ENCODE peak calls at places on chromosomes 11 and 22, in four cellular contexts. D, Z, W and A are unnamed samples.

GRCh38 chr22:27785818-27786217 is 15.7 kb downstream of the MN1 start:
- DNase-seq in D (no peak), Z (no peak), W (no peak), A (no peak)

GRCh38 chr11:64072403-64072802 is 36.7 kb downstream of the FLRT1 start:
- DNase-seq in D (no peak), W (no peak), Z (no peak), A (no peak)

GRCh38 chr22:36923458-36923784 is 10.0 kb downstream of the CSF2RB start:
- DNase-seq in W (no peak), D (no peak), Z (no peak), A (no peak)

GRCh38 chr11:2954263-2954662 is 25.0 kb upstream of the PHLDA2 start:
- DNase-seq in W (no peak), D (no peak), Z (no peak), A (no peak)

GRCh38 chr22:50261615-50262459 is at the start of gene MAPK12:
- DNase-seq in W (no peak), Z (no peak), D (no peak), A (no peak)

GRCh38 chr22:42932857-42933782 is 76.0 kb upstream of the ARFGAP3 start:
- DNase-seq in W (no peak), Z (no peak), D (no peak), A (no peak)

GRCh38 chr11:72569966-72570892 is 104.0 kb downstream of the PDE2A start:
- DNase-seq in W (no peak), D (no peak), Z (no peak), A (no peak)

GRCh38 chr22:49328630-49329405 is 498.9 kb downstream of the BRD1 start:
- DNase-seq in D (no peak), W (no peak), Z (no peak), A (peak)

GRCh38 chr22:45450101-45450785 is 36.8 kb downstream of the RIBC2 start:
- DNase-seq in W (no peak), D (no peak), Z (no peak), A (no peak)

GRCh38 chr11:117562111-117562510 is 234.5 kb downstream of the CEP164 start:
- DNase-seq in W (no peak), Z (no peak), D (no peak), A (no peak)

GRCh38 chr22:34841911-34842310 is 224.0 kb upstream of the ISX start:
- DNase-seq in W (no peak), Z (no peak), D (no peak), A (no peak)

GRCh38 chr11:129855086-129855485 is 39.4 kb downstream of the TMEM45B start:
- DNase-seq in Z (no peak), D (no peak), W (no peak), A (no peak)

GRCh38 chr22:41576877-41577276 is 12.8 kb downstream of the PMM1 start:
- DNase-seq in W (peak), Z (peak), D (peak), A (no peak)

GRCh38 chr11:94130589-94131362 is 2.1 kb downstream of the PANX1 start:
- DNase-seq in W (no peak), Z (no peak), D (no peak), A (peak)

DNA sequence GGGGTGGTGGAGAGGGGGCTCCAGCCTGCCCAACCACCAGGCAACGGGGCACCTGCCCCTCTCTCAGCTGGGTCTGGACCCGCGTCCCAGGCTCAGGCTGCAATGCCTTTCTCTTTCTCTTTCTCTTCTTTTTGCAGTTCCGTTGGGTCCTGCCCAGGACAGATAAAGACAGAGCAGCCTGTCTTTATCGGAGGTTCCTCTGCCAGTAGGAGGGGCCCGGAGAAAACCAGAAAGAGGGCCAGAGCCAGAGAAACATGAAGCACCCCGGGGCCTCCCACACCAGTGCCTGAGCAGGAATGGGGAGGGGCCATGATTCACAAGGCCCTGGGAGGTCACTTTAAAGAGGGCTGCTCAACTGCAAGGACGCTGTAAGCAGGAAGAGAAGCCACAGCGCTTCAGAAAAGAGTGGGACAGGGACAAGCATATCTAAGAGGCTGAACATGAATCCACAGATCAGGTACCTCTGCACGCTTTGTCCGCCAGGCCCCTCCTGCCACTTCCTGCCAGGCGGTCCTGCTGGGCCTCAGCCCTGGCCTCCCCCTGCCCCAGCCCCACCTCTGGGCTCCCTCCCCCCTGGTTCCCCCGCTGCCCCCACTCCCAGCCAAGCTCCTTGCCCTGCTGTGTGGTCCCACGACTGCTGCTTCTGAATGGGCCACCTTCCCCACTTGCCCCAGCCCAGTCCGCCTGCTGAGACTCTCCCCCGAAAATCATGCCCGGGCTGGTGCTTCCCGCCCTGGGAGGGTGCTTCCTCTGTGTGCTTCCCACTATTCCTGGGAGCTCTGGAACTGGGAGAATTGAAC is at the start of gene APOBEC3C:
- DNase-seq in Z (peak), D (peak), W (peak), A (peak)
- TF ChIP-seq POLR2A in Z (peak), D (peak), W (peak), A (no peak)

GRCh38 chr11:5592615-5593014 is 3.8 kb upstream of the TRIM6 start:
- DNase-seq in Z (no peak), D (no peak), W (no peak), A (no peak)

GRCh38 chr11:5597953-5598352 is 1.5 kb downstream of the TRIM6 start:
- DNase-seq in Z (no peak), D (no peak), W (no peak), A (no peak)

GRCh38 chr11:5600374-5600851 is 4.0 kb downstream of the TRIM6 start:
- DNase-seq in Z (peak), D (peak), W (peak), A (no peak)

GRCh38 chr11:5593146-5593545 is 3.3 kb upstream of the TRIM6 start:
- DNase-seq in W (no peak), D (no peak), Z (no peak), A (no peak)

GRCh38 chr11:5596611-5597201 is at the start of gene TRIM6:
- DNase-seq in W (no peak), D (peak), Z (peak), A (no peak)
- H3K27ac ChIP-seq in W (peak), D (peak), Z (no peak), A (peak)

GRCh38 chr11:315516-315994 is 1.7 kb downstream of the IFITM1 start:
- DNase-seq in W (no peak), Z (no peak), D (no peak), A (no peak)

GRCh38 chr11:313304-313786 is 495 bp upstream of the IFITM1 start:
- DNase-seq in Z (no peak), W (no peak), D (no peak), A (no peak)

GRCh38 chr11:315051-315481 is 1.2 kb downstream of the IFITM1 start:
- DNase-seq in D (no peak), Z (no peak), W (no peak), A (no peak)

GRCh38 chr11:312092-312816 is 1.6 kb upstream of the IFITM1 start:
- DNase-seq in D (no peak), W (no peak), Z (no peak), A (no peak)

DNA sequence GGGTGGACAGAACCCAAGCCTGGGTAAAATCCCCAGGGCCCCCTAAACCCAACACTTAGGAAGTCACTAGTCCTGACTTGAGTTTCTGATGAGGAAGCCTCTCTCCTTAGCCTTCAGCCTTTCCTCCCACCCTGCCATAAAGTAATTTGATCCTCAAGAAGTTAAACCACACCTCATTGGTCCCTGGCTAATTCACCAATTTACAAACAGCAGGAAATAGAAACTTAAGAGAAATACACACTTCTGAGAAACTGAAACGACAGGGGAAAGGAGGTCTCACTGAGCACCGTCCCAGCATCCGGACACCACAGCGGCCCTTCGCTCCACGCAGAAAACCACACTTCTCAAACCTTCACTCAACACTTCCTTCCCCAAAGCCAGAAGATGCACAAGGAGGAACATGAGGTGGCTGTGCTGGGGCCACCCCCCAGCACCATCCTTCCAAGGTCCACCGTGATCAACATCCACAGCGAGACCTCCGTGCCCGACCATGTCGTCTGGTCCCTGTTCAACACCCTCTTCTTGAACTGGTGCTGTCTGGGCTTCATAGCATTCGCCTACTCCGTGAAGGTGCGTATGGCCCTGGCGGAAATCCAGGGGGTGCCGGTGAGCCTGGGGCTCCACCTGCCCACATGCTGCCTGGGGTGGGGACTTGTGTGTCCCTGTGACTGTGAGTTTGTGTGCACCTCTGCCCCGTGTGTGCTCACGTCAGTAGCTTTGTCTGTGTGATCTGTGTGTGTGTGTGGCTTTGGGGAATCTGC is at the start of gene IFITM1:
- DNase-seq in W (no peak), D (no peak), Z (no peak), A (no peak)
- TF ChIP-seq POLR2A in W (no peak), D (no peak), Z (peak), A (peak)

GRCh38 chr11:46296520-46297448 is 19.3 kb downstream of the CREB3L1 start:
- DNase-seq in D (no peak), Z (peak), W (no peak), A (no peak)
- H3K27ac ChIP-seq in D (peak), Z (no peak), W (no peak), A (peak)

GRCh38 chr11:11843642-11844041 is 1.9 kb downstream of the USP47 start:
- DNase-seq in W (no peak), D (no peak), Z (no peak), A (no peak)

GRCh38 chr11:11842426-11843008 is 745 bp downstream of the USP47 start:
- DNase-seq in Z (peak), D (peak), W (peak), A (no peak)

GRCh38 chr11:11841605-11842425 is at the start of gene USP47:
- DNase-seq in Z (peak), D (peak), W (peak), A (peak)

GRCh38 chr11:11844272-11844671 is 2.5 kb downstream of the USP47 start:
- DNase-seq in Z (no peak), D (no peak), W (no peak), A (no peak)

GRCh38 chr11:11843233-11843632 is 1.5 kb downstream of the USP47 start:
- DNase-seq in D (peak), W (no peak), Z (no peak), A (no peak)
- TF ChIP-seq POLR2A in D (no peak), W (no peak), Z (peak), A (no peak)

DNA sequence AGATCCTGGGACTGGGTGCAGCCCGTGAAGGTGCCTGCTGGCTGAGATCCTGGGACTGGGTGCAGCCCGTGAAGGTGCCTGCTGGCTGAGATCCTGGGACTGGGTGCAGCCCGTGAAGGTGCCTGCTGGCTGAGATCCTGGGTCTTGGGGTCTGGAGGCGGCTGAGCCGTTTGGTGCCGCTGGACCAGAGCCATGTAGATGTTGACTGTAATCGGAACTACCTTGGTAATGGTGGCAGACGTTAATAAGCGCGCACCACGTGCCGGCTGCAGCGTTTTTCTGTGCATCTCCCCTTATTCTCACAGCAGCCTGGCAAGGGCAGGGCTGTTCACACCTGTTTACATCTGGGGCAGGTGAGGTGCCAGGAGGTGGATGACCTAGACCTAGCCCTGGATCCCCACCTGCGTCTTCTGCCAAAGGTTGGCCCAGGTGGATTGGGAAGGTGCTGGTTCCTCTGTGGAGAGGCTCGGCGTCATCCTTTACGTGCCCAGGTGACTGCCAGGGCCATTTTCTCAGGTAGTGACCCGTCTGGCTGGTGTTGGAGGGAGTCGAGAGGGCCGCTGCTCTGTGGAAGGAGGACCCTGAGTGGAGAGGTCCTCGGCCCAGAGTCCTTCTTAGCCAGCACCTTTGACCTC is 382.5 kb downstream of the TBC1D22A start:
- DNase-seq in D (no peak), Z (no peak), W (no peak), A (no peak)
- H3K27ac ChIP-seq in D (no peak), Z (no peak), W (no peak), A (no peak)

DNA sequence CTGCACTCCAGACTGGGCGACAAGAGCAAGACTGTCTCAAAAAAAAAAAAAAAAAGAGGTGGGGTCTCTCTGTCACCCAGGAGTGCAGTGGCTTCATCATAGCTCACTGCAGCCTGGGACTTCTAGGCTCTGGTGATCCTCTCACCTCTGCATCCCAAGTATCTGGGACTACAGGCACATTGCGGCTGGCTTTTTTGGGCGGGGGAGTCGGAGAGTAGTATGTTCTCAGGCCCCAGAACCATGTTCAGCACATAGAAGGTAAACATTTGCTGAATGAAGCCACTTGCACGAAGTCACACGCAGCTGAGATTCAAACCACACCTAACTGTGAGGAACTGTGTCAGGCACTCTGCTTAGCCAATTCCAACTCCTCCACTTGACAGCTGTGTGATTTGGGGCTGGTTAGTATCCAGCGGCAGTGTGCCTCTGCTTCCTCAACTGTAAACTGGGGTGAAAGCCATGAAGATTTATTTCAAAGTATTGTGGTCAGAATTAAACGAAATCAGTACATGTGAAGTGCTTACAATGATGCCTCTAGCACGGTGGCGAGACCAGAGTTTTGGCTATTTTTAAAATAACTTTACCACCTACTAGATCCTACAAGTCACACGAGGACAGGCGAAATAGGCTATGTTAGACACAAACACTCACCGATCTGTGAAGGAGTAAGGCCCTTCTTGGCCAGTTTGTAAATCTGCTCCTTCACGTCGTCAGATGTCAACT is 789 bp downstream of the RPS13 start:
- DNase-seq in W (no peak), D (no peak), Z (peak), A (no peak)
- TF ChIP-seq POLR2A in W (no peak), D (no peak), Z (no peak), A (no peak)